ENCODE peak calls at places on chromosomes 7 and 10, in four cellular contexts. One of them, this sample, is unnamed.

GRCh38 chr10:33412261-33413092 is 78.0 kb upstream of the NRP1 start:
- DNase-seq in neuronal stem cell: no peak
- DNase-seq in H1: no peak
- DNase-seq in IMR-90: peak; percentile 92
- DNase-seq in this sample: no peak

GRCh38 chr7:100866721-100867039 is 507 bp upstream of the TRIP6 start:
- DNase-seq in IMR-90: no peak
- DNase-seq in H1: peak; percentile 60
- DNase-seq in neuronal stem cell: no peak
- DNase-seq in this sample: no peak

GRCh38 chr7:69517985-69518731 is 80.1 kb upstream of the AUTS2 start:
- DNase-seq in neuronal stem cell: peak; percentile 73
- DNase-seq in H1: peak; percentile 69
- DNase-seq in IMR-90: no peak
- DNase-seq in this sample: no peak

GRCh38 chr10:33163941-33164824 is 170.3 kb downstream of the NRP1 start:
- DNase-seq in IMR-90: no peak
- DNase-seq in neuronal stem cell: no peak
- DNase-seq in H1: no peak
- DNase-seq in this sample: peak; percentile 58

GRCh38 chr10:60286436-60287023 is 103.1 kb downstream of the ANK3 start:
- DNase-seq in H1: no peak
- DNase-seq in neuronal stem cell: no peak
- DNase-seq in IMR-90: no peak
- DNase-seq in this sample: no peak

GRCh38 chr7:98394377-98394836 is 6.5 kb downstream of the BAIAP2L1 start:
- DNase-seq in neuronal stem cell: no peak
- DNase-seq in IMR-90: peak; percentile 90
- DNase-seq in H1: no peak
- DNase-seq in this sample: no peak

GRCh38 chr10:70551971-70552422 is 50.5 kb downstream of the PRF1 start:
- DNase-seq in IMR-90: peak; percentile 94
- DNase-seq in H1: no peak
- DNase-seq in neuronal stem cell: no peak
- DNase-seq in this sample: peak; percentile 37

GRCh38 chr10:68027429-68027828 is 47.7 kb downstream of the HERC4 start:
- DNase-seq in H1: no peak
- DNase-seq in neuronal stem cell: no peak
- DNase-seq in IMR-90: no peak
- DNase-seq in this sample: no peak

GRCh38 chr10:101709359-101710063 is 14.5 kb upstream of the FBXW4 start:
- DNase-seq in IMR-90: peak; percentile 66
- DNase-seq in H1: no peak
- DNase-seq in neuronal stem cell: no peak
- DNase-seq in this sample: no peak

GRCh38 chr10:92970301-92971070 is 90.1 kb upstream of the CYP26C1 start:
- DNase-seq in H1: no peak
- DNase-seq in neuronal stem cell: no peak
- DNase-seq in IMR-90: peak; percentile 57
- DNase-seq in this sample: no peak

GRCh38 chr10:96305019-96305418 is 785 bp downstream of the DNTT start:
- DNase-seq in neuronal stem cell: no peak
- DNase-seq in H1: no peak
- DNase-seq in IMR-90: no peak
- DNase-seq in this sample: no peak

GRCh38 chr7:42625391-42625790 is 286.5 kb downstream of the C7orf25 start:
- DNase-seq in IMR-90: no peak
- DNase-seq in H1: no peak
- DNase-seq in neuronal stem cell: no peak
- DNase-seq in this sample: no peak

GRCh38 chr7:53350241-53350640 is 314.8 kb downstream of the POM121L12 start:
- DNase-seq in H1: peak; percentile 90
- DNase-seq in neuronal stem cell: peak; percentile 36
- DNase-seq in IMR-90: no peak
- DNase-seq in this sample: peak; percentile 76

GRCh38 chr10:133616371-133617130 is 10.0 kb downstream of the FRG2B start:
- DNase-seq in IMR-90: no peak
- DNase-seq in neuronal stem cell: no peak
- DNase-seq in H1: no peak
- DNase-seq in this sample: no peak

GRCh38 chr7:84060000-84060399 is 134.6 kb downstream of the SEMA3A start:
- DNase-seq in IMR-90: no peak
- DNase-seq in neuronal stem cell: no peak
- DNase-seq in H1: no peak
- DNase-seq in this sample: no peak

GRCh38 chr10:109892885-109893284 is 30.4 kb downstream of the XPNPEP1 start:
- DNase-seq in H1: no peak
- DNase-seq in IMR-90: no peak
- DNase-seq in neuronal stem cell: peak; percentile 36
- DNase-seq in this sample: no peak

GRCh38 chr7:158704524-158705233 is at the start of gene NCAPG2:
- DNase-seq in H1: peak; percentile 98
- DNase-seq in neuronal stem cell: peak; percentile 96
- DNase-seq in IMR-90: peak; percentile 98
- DNase-seq in this sample: peak; percentile 98
- H3K4ac ChIP-seq in H1: peak within 1 kb of the TSS; percentile 22
- H3K4ac ChIP-seq in neuronal stem cell: no peak within 1 kb of the TSS
- H3K4ac ChIP-seq in IMR-90: peak within 1 kb of the TSS; percentile 63
- H3K4ac ChIP-seq in this sample: peak within 1 kb of the TSS; percentile 90

DNA sequence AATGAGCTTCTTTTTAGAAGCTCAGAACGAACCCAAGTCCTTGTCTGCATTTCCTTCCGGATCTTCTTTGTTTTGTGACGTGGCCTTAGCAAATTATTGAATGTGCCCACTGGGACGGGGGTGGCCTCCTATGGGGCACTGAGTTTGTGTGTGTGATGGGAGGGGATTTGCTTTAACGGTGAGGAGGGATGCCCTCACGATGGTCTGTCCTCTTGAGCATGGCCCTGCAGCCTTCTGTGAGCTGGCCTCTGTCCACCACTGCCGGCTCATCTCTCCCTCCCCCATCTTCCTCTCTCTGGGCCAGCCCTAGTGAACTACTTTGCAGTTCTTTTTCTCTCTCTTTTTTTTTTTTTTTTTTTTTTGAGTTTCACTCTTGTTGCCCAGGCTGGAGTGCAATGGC is 62.9 kb upstream of the MKRN1 start:
- DNase-seq in H1: no peak
- DNase-seq in IMR-90: peak; percentile 63
- DNase-seq in neuronal stem cell: no peak
- DNase-seq in this sample: no peak
- H2AK5ac ChIP-seq in H1: no peak overlapping the region
- H2AK5ac ChIP-seq in IMR-90: peak overlapping the region; percentile 82
- H2AK5ac ChIP-seq in neuronal stem cell: peak overlapping the region; percentile 58
- H2AK5ac ChIP-seq in this sample: no peak overlapping the region

GRCh38 chr10:51663086-51663485 is 36.3 kb downstream of the CSTF2T start:
- DNase-seq in IMR-90: peak; percentile 3
- DNase-seq in H1: no peak
- DNase-seq in neuronal stem cell: no peak
- DNase-seq in this sample: no peak

GRCh38 chr10:51657481-51657880 is 41.9 kb downstream of the CSTF2T start:
- DNase-seq in IMR-90: no peak
- DNase-seq in H1: no peak
- DNase-seq in neuronal stem cell: no peak
- DNase-seq in this sample: no peak

GRCh38 chr10:51658075-51658474 is 41.3 kb downstream of the CSTF2T start:
- DNase-seq in H1: no peak
- DNase-seq in neuronal stem cell: no peak
- DNase-seq in IMR-90: no peak
- DNase-seq in this sample: no peak

GRCh38 chr10:51656467-51656866 is 42.9 kb downstream of the CSTF2T start:
- DNase-seq in IMR-90: no peak
- DNase-seq in H1: no peak
- DNase-seq in neuronal stem cell: no peak
- DNase-seq in this sample: no peak

GRCh38 chr10:51659344-51659743 is 40.1 kb downstream of the CSTF2T start:
- DNase-seq in neuronal stem cell: no peak
- DNase-seq in IMR-90: peak; percentile 48
- DNase-seq in H1: no peak
- DNase-seq in this sample: no peak
- H4K8ac ChIP-seq in neuronal stem cell: no peak overlapping the region
- H4K8ac ChIP-seq in IMR-90: no peak overlapping the region
- H4K8ac ChIP-seq in H1: no peak overlapping the region
- H4K8ac ChIP-seq in this sample: no peak overlapping the region

DNA sequence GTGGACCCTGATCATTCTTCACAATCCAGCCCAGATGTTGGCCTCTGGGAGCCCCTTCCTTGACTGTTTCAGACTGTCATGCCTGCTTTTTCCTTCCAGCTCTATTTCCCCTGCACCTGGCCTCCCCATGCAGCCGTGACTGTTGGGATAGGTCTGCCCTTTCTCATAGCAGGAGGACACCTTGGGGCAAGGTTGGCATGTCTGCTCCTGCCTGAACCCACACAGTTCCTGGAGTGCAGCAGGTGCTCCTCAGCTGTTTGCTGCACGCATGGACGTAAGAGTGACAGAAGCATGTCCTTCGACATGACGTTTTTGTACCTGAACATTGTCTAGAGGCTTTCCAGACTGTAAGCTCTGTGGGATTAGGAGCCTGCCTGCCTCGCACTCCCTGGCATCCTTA is 24.0 kb downstream of the POR start:
- DNase-seq in IMR-90: no peak
- DNase-seq in neuronal stem cell: no peak
- DNase-seq in H1: no peak
- DNase-seq in this sample: no peak
- H3K4ac ChIP-seq in IMR-90: peak overlapping the region; percentile 83
- H3K4ac ChIP-seq in neuronal stem cell: no peak overlapping the region
- H3K4ac ChIP-seq in H1: no peak overlapping the region
- H3K4ac ChIP-seq in this sample: no peak overlapping the region

This sample was measured in mesendoderm.